ENCODE peak calls at places on chromosome 11, in eight cellular contexts. P, D, G, V, A, B, U and Q are unnamed samples.
A peak's percentile ranks its signal among the peaks of the same experiment; 100 is the strongest.

GRCh38 chr11:1160231-1161101 is 2.7 kb downstream of the MUC5AC start:
- DNase-seq in P (no peak), D (no peak), G (no peak), V (no peak), A (no peak), B (no peak), U (no peak), Q (no peak)

GRCh38 chr11:118845369-118845768 is 38.3 kb upstream of the CXCR5 start:
- DNase-seq in P (no peak), D (no peak), G (no peak), V (no peak), A (no peak), B (no peak), U (no peak), Q (peak; percentile 6)

GRCh38 chr11:59778122-59778521 is 22.9 kb downstream of the STX3 start:
- DNase-seq in P (no peak), D (no peak), G (no peak), V (no peak), A (no peak), B (no peak), U (no peak), Q (no peak)

GRCh38 chr11:44527476-44527875 is 38.0 kb upstream of the CD82 start:
- DNase-seq in P (no peak), D (no peak), G (no peak), V (no peak), A (no peak), B (no peak), U (no peak), Q (no peak)

GRCh38 chr11:57133616-57134015 is 48.1 kb upstream of the LRRC55 start:
- DNase-seq in P (no peak), D (no peak), G (no peak), V (no peak), A (no peak), B (no peak), U (no peak), Q (no peak)

GRCh38 chr11:130211781-130212401 is 52.3 kb downstream of the ST14 start:
- DNase-seq in P (no peak), D (no peak), G (no peak), V (no peak), A (no peak), B (no peak), U (no peak), Q (no peak)

GRCh38 chr11:59766542-59766941 is 11.4 kb downstream of the STX3 start:
- DNase-seq in P (no peak), D (no peak), G (no peak), V (no peak), A (no peak), B (no peak), U (peak; percentile 17), Q (no peak)

GRCh38 chr11:77102246-77103210 is at the start of gene OMP:
- DNase-seq in P (no peak), D (no peak), G (no peak), V (no peak), A (no peak), B (no peak), U (no peak), Q (no peak)

GRCh38 chr11:49208006-49208721 is at the start of gene FOLH1:
- DNase-seq in P (no peak), D (peak; percentile 2), G (no peak), V (no peak), A (no peak), B (no peak), U (peak; percentile 13), Q (peak; percentile 2)

GRCh38 chr11:20161230-20161918 is 1.1 kb upstream of the DBX1 start:
- DNase-seq in P (no peak), D (no peak), G (no peak), V (no peak), A (no peak), B (no peak), U (no peak), Q (peak; percentile 4)

GRCh38 chr11:64649304-64649703 is 58.3 kb downstream of the SLC22A12 start:
- DNase-seq in P (no peak), D (no peak), G (no peak), V (peak; percentile 23), A (no peak), B (no peak), U (no peak), Q (no peak)

GRCh38 chr11:117815262-117815803 is 9.2 kb downstream of the FXYD2 start:
- DNase-seq in P (no peak), D (peak; percentile 80), G (no peak), V (peak; percentile 73), A (no peak), B (peak; percentile 61), U (no peak), Q (peak; percentile 78)

GRCh38 chr11:83054001-83054400 is 17.7 kb downstream of the RAB30 start:
- DNase-seq in P (no peak), D (peak; percentile 57), G (no peak), V (no peak), A (no peak), B (no peak), U (no peak), Q (no peak)

GRCh38 chr11:30295178-30295885 is 27.6 kb upstream of the ARL14EP start:
- DNase-seq in P (no peak), D (no peak), G (no peak), V (no peak), A (no peak), B (no peak), U (no peak), Q (no peak)

GRCh38 chr11:109946322-109946846 is 146.8 kb upstream of the ZC3H12C start:
- DNase-seq in P (peak; percentile 30), D (peak; percentile 58), G (peak; percentile 13), V (peak; percentile 77), A (peak; percentile 19), B (peak; percentile 25), U (peak; percentile 88), Q (peak; percentile 70)

GRCh38 chr11:72238492-72239295 is 5.3 kb downstream of the PHOX2A start:
- DNase-seq in P (no peak), D (no peak), G (no peak), V (no peak), A (no peak), B (no peak), U (peak; percentile 6), Q (no peak)